ENCODE peak calls at places on chromosomes 5 and 9, in five cellular contexts. U, A, H, C and P are unnamed samples.

GRCh38 chr9:5110867-5111681 is 74.4 kb downstream of the INSL6 start:
- ATAC-seq in U (no peak), H (no peak), A (no peak), C (no peak), P (no peak)

GRCh38 chr5:133612021-133612860 is at the start of gene FSTL4:
- ATAC-seq in H (peak), U (peak), A (peak), C (peak), P (peak)

GRCh38 chr9:123321874-123322770 is 33.9 kb upstream of the CRB2 start:
- ATAC-seq in A (no peak), C (peak), U (no peak), H (no peak), P (peak)

GRCh38 chr9:134295101-134295745 is 31.0 kb upstream of the RXRA start:
- ATAC-seq in U (no peak), C (no peak), A (no peak), H (no peak), P (no peak)

GRCh38 chr5:158573829-158574228 is 525.9 kb downstream of the EBF1 start:
- ATAC-seq in U (no peak), H (no peak), A (no peak), C (no peak), P (no peak)

GRCh38 chr9:8871396-8871795 is 1071.8 kb upstream of the DMAC1 start:
- ATAC-seq in H (no peak), U (no peak), C (no peak), A (no peak), P (no peak)

GRCh38 chr5:124043456-124043855 is 531.5 kb downstream of the CSNK1G3 start:
- ATAC-seq in A (no peak), U (peak), H (no peak), C (no peak), P (no peak)

GRCh38 chr5:10513501-10514442 is 50.1 kb upstream of the ANKRD33B start:
- ATAC-seq in H (no peak), C (no peak), U (no peak), A (no peak), P (no peak)

GRCh38 chr9:100340224-100340623 is 12.5 kb downstream of the TEX10 start:
- ATAC-seq in U (no peak), C (no peak), H (no peak), A (no peak), P (no peak)

GRCh38 chr5:178382689-178383276 is 150.2 kb upstream of the PHYKPL start:
- ATAC-seq in C (no peak), H (no peak), A (no peak), U (no peak), P (no peak)

GRCh38 chr5:141492168-141492885 is 3.4 kb downstream of the PCDHGC5 start:
- ATAC-seq in C (peak), U (no peak), A (peak), H (no peak), P (peak)

GRCh38 chr5:54194326-54194725 is 116.0 kb downstream of the ARL15 start:
- ATAC-seq in C (no peak), H (no peak), A (no peak), U (no peak), P (no peak)

GRCh38 chr9:68547417-68547816 is 6.7 kb upstream of the TMEM252 start:
- ATAC-seq in C (no peak), H (no peak), U (no peak), A (no peak), P (no peak)

GRCh38 chr5:133820516-133820915 is 147.9 kb downstream of the C5orf15 start:
- ATAC-seq in C (no peak), H (no peak), U (no peak), A (no peak), P (no peak)

GRCh38 chr9:642014-642413 is 199.5 kb upstream of the DMRT1 start:
- ATAC-seq in A (no peak), H (no peak), U (no peak), C (peak), P (no peak)

GRCh38 chr5:76542236-76542635 is 81.0 kb downstream of the F2RL2 start:
- ATAC-seq in U (no peak), A (no peak), H (no peak), C (no peak), P (no peak)

GRCh38 chr9:98007251-98007928 is 24.2 kb downstream of the ANP32B start:
- ATAC-seq in A (peak), C (peak), U (no peak), H (peak), P (no peak)

GRCh38 chr5:133359861-133360260 is 252.5 kb downstream of the FSTL4 start:
- ATAC-seq in U (no peak), A (no peak), H (no peak), C (no peak), P (no peak)

GRCh38 chr9:27117489-27118135 is 8.6 kb downstream of the TEK start:
- ATAC-seq in H (no peak), U (peak), A (no peak), C (no peak), P (no peak)

GRCh38 chr5:157611571-157612067 is 36.0 kb upstream of the ADAM19 start:
- ATAC-seq in U (no peak), C (no peak), H (no peak), A (peak), P (peak)

GRCh38 chr9:71518045-71518888 is 250.0 kb downstream of the CEMIP2 start:
- ATAC-seq in A (no peak), C (no peak), H (no peak), U (no peak), P (no peak)